ENCODE peak calls at places on chromosomes 11 and 22, in seven cellular contexts. One of them, this sample, is unnamed.

GRCh38 chr22:23772315-23773246 is at the start of gene MMP11:
- DNase-seq in stimulated activated CD8-positive, alpha-beta memory T cell treated with anti-CD3 and anti-CD28 coated beads, Interleukin-12 subunit alpha, Interleukin-12 subunit beta, amount 100 ng/mL, for 4 hours: peak
- DNase-seq in ovary: peak
- DNase-seq in thoracic aorta: no peak
- DNase-seq in stimulated activated CD4-positive, alpha-beta T cell treated with anti-CD3 and anti-CD28 coated beads, Interleukin-4, amount 100 ng/mL, for 48 hours: peak
- DNase-seq in GM12891: peak
- DNase-seq in HTR-8/SVneo: no peak
- DNase-seq in this sample: no peak

GRCh38 chr11:46692450-46692849 is 8.0 kb downstream of the ARHGAP1 start:
- DNase-seq in HTR-8/SVneo: no peak
- DNase-seq in stimulated activated CD8-positive, alpha-beta memory T cell treated with anti-CD3 and anti-CD28 coated beads, Interleukin-12 subunit alpha, Interleukin-12 subunit beta, amount 100 ng/mL, for 4 hours: no peak
- DNase-seq in stimulated activated CD4-positive, alpha-beta T cell treated with anti-CD3 and anti-CD28 coated beads, Interleukin-4, amount 100 ng/mL, for 48 hours: no peak
- DNase-seq in ovary: no peak
- DNase-seq in thoracic aorta: no peak
- DNase-seq in GM12891: no peak
- DNase-seq in this sample: no peak

GRCh38 chr11:95322546-95322945 is 91.5 kb upstream of the SESN3 start:
- DNase-seq in stimulated activated CD4-positive, alpha-beta T cell treated with anti-CD3 and anti-CD28 coated beads, Interleukin-4, amount 100 ng/mL, for 48 hours: no peak
- DNase-seq in ovary: no peak
- DNase-seq in GM12891: no peak
- DNase-seq in thoracic aorta: no peak
- DNase-seq in stimulated activated CD8-positive, alpha-beta memory T cell treated with anti-CD3 and anti-CD28 coated beads, Interleukin-12 subunit alpha, Interleukin-12 subunit beta, amount 100 ng/mL, for 4 hours: no peak
- DNase-seq in HTR-8/SVneo: no peak
- DNase-seq in this sample: no peak

GRCh38 chr11:68076371-68077042 is 37.7 kb downstream of the TCIRG1 start:
- DNase-seq in stimulated activated CD8-positive, alpha-beta memory T cell treated with anti-CD3 and anti-CD28 coated beads, Interleukin-12 subunit alpha, Interleukin-12 subunit beta, amount 100 ng/mL, for 4 hours: no peak
- DNase-seq in stimulated activated CD4-positive, alpha-beta T cell treated with anti-CD3 and anti-CD28 coated beads, Interleukin-4, amount 100 ng/mL, for 48 hours: no peak
- DNase-seq in GM12891: no peak
- DNase-seq in HTR-8/SVneo: no peak
- DNase-seq in thoracic aorta: no peak
- DNase-seq in ovary: no peak
- DNase-seq in this sample: no peak

GRCh38 chr11:68855205-68855978 is 13.7 kb upstream of the CPT1A start:
- DNase-seq in GM12891: no peak
- DNase-seq in HTR-8/SVneo: no peak
- DNase-seq in thoracic aorta: no peak
- DNase-seq in ovary: peak
- DNase-seq in stimulated activated CD8-positive, alpha-beta memory T cell treated with anti-CD3 and anti-CD28 coated beads, Interleukin-12 subunit alpha, Interleukin-12 subunit beta, amount 100 ng/mL, for 4 hours: no peak
- DNase-seq in stimulated activated CD4-positive, alpha-beta T cell treated with anti-CD3 and anti-CD28 coated beads, Interleukin-4, amount 100 ng/mL, for 48 hours: peak
- DNase-seq in this sample: no peak

GRCh38 chr11:67635231-67635521 is 4.4 kb downstream of the TBX10 start:
- DNase-seq in stimulated activated CD4-positive, alpha-beta T cell treated with anti-CD3 and anti-CD28 coated beads, Interleukin-4, amount 100 ng/mL, for 48 hours: no peak
- DNase-seq in GM12891: no peak
- DNase-seq in thoracic aorta: no peak
- DNase-seq in stimulated activated CD8-positive, alpha-beta memory T cell treated with anti-CD3 and anti-CD28 coated beads, Interleukin-12 subunit alpha, Interleukin-12 subunit beta, amount 100 ng/mL, for 4 hours: no peak
- DNase-seq in ovary: no peak
- DNase-seq in HTR-8/SVneo: no peak
- DNase-seq in this sample: no peak

GRCh38 chr22:28958611-28959010 is 75.2 kb downstream of the ZNRF3 start:
- DNase-seq in thoracic aorta: no peak
- DNase-seq in stimulated activated CD8-positive, alpha-beta memory T cell treated with anti-CD3 and anti-CD28 coated beads, Interleukin-12 subunit alpha, Interleukin-12 subunit beta, amount 100 ng/mL, for 4 hours: no peak
- DNase-seq in ovary: no peak
- DNase-seq in HTR-8/SVneo: no peak
- DNase-seq in stimulated activated CD4-positive, alpha-beta T cell treated with anti-CD3 and anti-CD28 coated beads, Interleukin-4, amount 100 ng/mL, for 48 hours: no peak
- DNase-seq in GM12891: no peak
- DNase-seq in this sample: no peak

GRCh38 chr11:13440100-13440855 is 22.7 kb downstream of the BTBD10 start:
- DNase-seq in thoracic aorta: no peak
- DNase-seq in stimulated activated CD8-positive, alpha-beta memory T cell treated with anti-CD3 and anti-CD28 coated beads, Interleukin-12 subunit alpha, Interleukin-12 subunit beta, amount 100 ng/mL, for 4 hours: no peak
- DNase-seq in HTR-8/SVneo: peak
- DNase-seq in GM12891: no peak
- DNase-seq in stimulated activated CD4-positive, alpha-beta T cell treated with anti-CD3 and anti-CD28 coated beads, Interleukin-4, amount 100 ng/mL, for 48 hours: no peak
- DNase-seq in ovary: no peak
- DNase-seq in this sample: no peak

GRCh38 chr11:62217191-62217748 is 8.8 kb downstream of the SCGB2A1 start:
- DNase-seq in HTR-8/SVneo: no peak
- DNase-seq in GM12891: no peak
- DNase-seq in stimulated activated CD8-positive, alpha-beta memory T cell treated with anti-CD3 and anti-CD28 coated beads, Interleukin-12 subunit alpha, Interleukin-12 subunit beta, amount 100 ng/mL, for 4 hours: no peak
- DNase-seq in stimulated activated CD4-positive, alpha-beta T cell treated with anti-CD3 and anti-CD28 coated beads, Interleukin-4, amount 100 ng/mL, for 48 hours: no peak
- DNase-seq in thoracic aorta: no peak
- DNase-seq in ovary: no peak
- DNase-seq in this sample: no peak

GRCh38 chr11:122399375-122399774 is 256.1 kb upstream of the UBASH3B start:
- DNase-seq in HTR-8/SVneo: no peak
- DNase-seq in thoracic aorta: no peak
- DNase-seq in GM12891: no peak
- DNase-seq in stimulated activated CD4-positive, alpha-beta T cell treated with anti-CD3 and anti-CD28 coated beads, Interleukin-4, amount 100 ng/mL, for 48 hours: no peak
- DNase-seq in stimulated activated CD8-positive, alpha-beta memory T cell treated with anti-CD3 and anti-CD28 coated beads, Interleukin-12 subunit alpha, Interleukin-12 subunit beta, amount 100 ng/mL, for 4 hours: no peak
- DNase-seq in ovary: no peak
- DNase-seq in this sample: no peak

GRCh38 chr22:47784991-47785390 is 1022.5 kb downstream of the TBC1D22A start:
- DNase-seq in HTR-8/SVneo: no peak
- DNase-seq in GM12891: no peak
- DNase-seq in thoracic aorta: no peak
- DNase-seq in stimulated activated CD4-positive, alpha-beta T cell treated with anti-CD3 and anti-CD28 coated beads, Interleukin-4, amount 100 ng/mL, for 48 hours: no peak
- DNase-seq in stimulated activated CD8-positive, alpha-beta memory T cell treated with anti-CD3 and anti-CD28 coated beads, Interleukin-12 subunit alpha, Interleukin-12 subunit beta, amount 100 ng/mL, for 4 hours: no peak
- DNase-seq in ovary: no peak
- DNase-seq in this sample: no peak

GRCh38 chr11:126647735-126648134 is 292.2 kb downstream of the ST3GAL4 start:
- DNase-seq in GM12891: no peak
- DNase-seq in stimulated activated CD4-positive, alpha-beta T cell treated with anti-CD3 and anti-CD28 coated beads, Interleukin-4, amount 100 ng/mL, for 48 hours: no peak
- DNase-seq in thoracic aorta: no peak
- DNase-seq in ovary: no peak
- DNase-seq in HTR-8/SVneo: peak
- DNase-seq in stimulated activated CD8-positive, alpha-beta memory T cell treated with anti-CD3 and anti-CD28 coated beads, Interleukin-12 subunit alpha, Interleukin-12 subunit beta, amount 100 ng/mL, for 4 hours: no peak
- DNase-seq in this sample: no peak

GRCh38 chr22:30425616-30426394 is at the start of gene MTFP1:
- DNase-seq in stimulated activated CD4-positive, alpha-beta T cell treated with anti-CD3 and anti-CD28 coated beads, Interleukin-4, amount 100 ng/mL, for 48 hours: peak
- DNase-seq in ovary: peak
- DNase-seq in HTR-8/SVneo: peak
- DNase-seq in thoracic aorta: no peak
- DNase-seq in GM12891: peak
- DNase-seq in stimulated activated CD8-positive, alpha-beta memory T cell treated with anti-CD3 and anti-CD28 coated beads, Interleukin-12 subunit alpha, Interleukin-12 subunit beta, amount 100 ng/mL, for 4 hours: peak
- DNase-seq in this sample: peak